ENCODE peak calls at places on chromosomes 2 and 18, in nine cellular contexts. One of them, this sample, is unnamed.
A peak's percentile ranks its signal among the peaks of the same experiment; 100 is the strongest.

GRCh38 chr2:197263077-197263476 is 47.5 kb downstream of the ANKRD44 start:
- DNase-seq in ovary: no peak
- DNase-seq in nephron progenitor cell: no peak
- DNase-seq in foreskin fibroblast: no peak
- DNase-seq in HepG2: no peak
- DNase-seq in sigmoid colon: no peak
- DNase-seq in WERI-Rb-1: no peak
- DNase-seq in OCI-LY7: no peak
- DNase-seq in RWPE2: no peak
- DNase-seq in this sample: no peak

GRCh38 chr18:32310119-32310518 is 120.3 kb downstream of the MEP1B start:
- DNase-seq in ovary: no peak
- DNase-seq in nephron progenitor cell: no peak
- DNase-seq in foreskin fibroblast: no peak
- DNase-seq in HepG2: no peak
- DNase-seq in sigmoid colon: no peak
- DNase-seq in WERI-Rb-1: no peak
- DNase-seq in OCI-LY7: no peak
- DNase-seq in RWPE2: no peak
- DNase-seq in this sample: no peak

GRCh38 chr2:240603081-240603835 is 16.7 kb downstream of the CAPN10 start:
- DNase-seq in ovary: no peak
- DNase-seq in nephron progenitor cell: no peak
- DNase-seq in foreskin fibroblast: no peak
- DNase-seq in HepG2: no peak
- DNase-seq in sigmoid colon: peak; percentile 56
- DNase-seq in WERI-Rb-1: peak; percentile 2
- DNase-seq in OCI-LY7: no peak
- DNase-seq in RWPE2: peak; percentile 31
- DNase-seq in this sample: no peak

GRCh38 chr2:30235008-30235655 is 3.8 kb downstream of the LBH start:
- DNase-seq in ovary: no peak
- DNase-seq in nephron progenitor cell: no peak
- DNase-seq in foreskin fibroblast: no peak
- DNase-seq in HepG2: no peak
- DNase-seq in sigmoid colon: peak; percentile 62
- DNase-seq in WERI-Rb-1: no peak
- DNase-seq in OCI-LY7: no peak
- DNase-seq in RWPE2: no peak
- DNase-seq in this sample: no peak

GRCh38 chr2:5777089-5777488 is 84.9 kb downstream of the SOX11 start:
- DNase-seq in ovary: no peak
- DNase-seq in nephron progenitor cell: no peak
- DNase-seq in foreskin fibroblast: no peak
- DNase-seq in HepG2: no peak
- DNase-seq in sigmoid colon: no peak
- DNase-seq in WERI-Rb-1: no peak
- DNase-seq in OCI-LY7: no peak
- DNase-seq in RWPE2: no peak
- DNase-seq in this sample: no peak

GRCh38 chr18:63677490-63678225 is 16.0 kb upstream of the SERPINB3 start:
- DNase-seq in ovary: no peak
- DNase-seq in nephron progenitor cell: no peak
- DNase-seq in foreskin fibroblast: no peak
- DNase-seq in HepG2: no peak
- DNase-seq in sigmoid colon: no peak
- DNase-seq in WERI-Rb-1: no peak
- DNase-seq in OCI-LY7: no peak
- DNase-seq in RWPE2: no peak
- DNase-seq in this sample: no peak

GRCh38 chr2:36789181-36789804 is 92.8 kb downstream of the VIT start:
- DNase-seq in ovary: no peak
- DNase-seq in nephron progenitor cell: no peak
- DNase-seq in foreskin fibroblast: no peak
- DNase-seq in HepG2: no peak
- DNase-seq in sigmoid colon: no peak
- DNase-seq in WERI-Rb-1: no peak
- DNase-seq in OCI-LY7: peak; percentile 10
- DNase-seq in RWPE2: no peak
- DNase-seq in this sample: no peak

GRCh38 chr2:197838036-197838435 is 33.6 kb downstream of the PLCL1 start:
- DNase-seq in ovary: peak; percentile 7
- DNase-seq in nephron progenitor cell: no peak
- DNase-seq in foreskin fibroblast: peak; percentile 29
- DNase-seq in HepG2: no peak
- DNase-seq in sigmoid colon: no peak
- DNase-seq in WERI-Rb-1: no peak
- DNase-seq in OCI-LY7: no peak
- DNase-seq in RWPE2: no peak
- DNase-seq in this sample: no peak

GRCh38 chr2:85133751-85134254 is 611 bp downstream of the TCF7L1 start:
- DNase-seq in ovary: peak; percentile 59
- DNase-seq in nephron progenitor cell: peak; percentile 62
- DNase-seq in foreskin fibroblast: no peak
- DNase-seq in HepG2: no peak
- DNase-seq in sigmoid colon: peak; percentile 75
- DNase-seq in WERI-Rb-1: peak; percentile 35
- DNase-seq in OCI-LY7: no peak
- DNase-seq in RWPE2: peak; percentile 70
- DNase-seq in this sample: peak; percentile 45

GRCh38 chr18:32607816-32608215 is 137.1 kb upstream of the GAREM1 start:
- DNase-seq in ovary: no peak
- DNase-seq in nephron progenitor cell: no peak
- DNase-seq in foreskin fibroblast: no peak
- DNase-seq in HepG2: no peak
- DNase-seq in sigmoid colon: no peak
- DNase-seq in WERI-Rb-1: no peak
- DNase-seq in OCI-LY7: no peak
- DNase-seq in RWPE2: no peak
- DNase-seq in this sample: no peak

GRCh38 chr2:80105020-80105419 is 199.5 kb downstream of the LRRTM1 start:
- DNase-seq in ovary: no peak
- DNase-seq in nephron progenitor cell: no peak
- DNase-seq in foreskin fibroblast: peak; percentile 5
- DNase-seq in HepG2: no peak
- DNase-seq in sigmoid colon: no peak
- DNase-seq in WERI-Rb-1: no peak
- DNase-seq in OCI-LY7: no peak
- DNase-seq in RWPE2: no peak
- DNase-seq in this sample: no peak

GRCh38 chr2:139142252-139142651 is 362.1 kb upstream of the NXPH2 start:
- DNase-seq in ovary: no peak
- DNase-seq in nephron progenitor cell: peak; percentile 33
- DNase-seq in foreskin fibroblast: peak; percentile 9
- DNase-seq in HepG2: no peak
- DNase-seq in sigmoid colon: no peak
- DNase-seq in WERI-Rb-1: no peak
- DNase-seq in OCI-LY7: peak; percentile 2
- DNase-seq in RWPE2: no peak
- DNase-seq in this sample: peak; percentile 32

GRCh38 chr2:151973013-151973900 is 125.6 kb downstream of the CACNB4 start:
- DNase-seq in ovary: no peak
- DNase-seq in nephron progenitor cell: no peak
- DNase-seq in foreskin fibroblast: no peak
- DNase-seq in HepG2: peak; percentile 47
- DNase-seq in sigmoid colon: no peak
- DNase-seq in WERI-Rb-1: no peak
- DNase-seq in OCI-LY7: no peak
- DNase-seq in RWPE2: no peak
- DNase-seq in this sample: no peak

DNA sequence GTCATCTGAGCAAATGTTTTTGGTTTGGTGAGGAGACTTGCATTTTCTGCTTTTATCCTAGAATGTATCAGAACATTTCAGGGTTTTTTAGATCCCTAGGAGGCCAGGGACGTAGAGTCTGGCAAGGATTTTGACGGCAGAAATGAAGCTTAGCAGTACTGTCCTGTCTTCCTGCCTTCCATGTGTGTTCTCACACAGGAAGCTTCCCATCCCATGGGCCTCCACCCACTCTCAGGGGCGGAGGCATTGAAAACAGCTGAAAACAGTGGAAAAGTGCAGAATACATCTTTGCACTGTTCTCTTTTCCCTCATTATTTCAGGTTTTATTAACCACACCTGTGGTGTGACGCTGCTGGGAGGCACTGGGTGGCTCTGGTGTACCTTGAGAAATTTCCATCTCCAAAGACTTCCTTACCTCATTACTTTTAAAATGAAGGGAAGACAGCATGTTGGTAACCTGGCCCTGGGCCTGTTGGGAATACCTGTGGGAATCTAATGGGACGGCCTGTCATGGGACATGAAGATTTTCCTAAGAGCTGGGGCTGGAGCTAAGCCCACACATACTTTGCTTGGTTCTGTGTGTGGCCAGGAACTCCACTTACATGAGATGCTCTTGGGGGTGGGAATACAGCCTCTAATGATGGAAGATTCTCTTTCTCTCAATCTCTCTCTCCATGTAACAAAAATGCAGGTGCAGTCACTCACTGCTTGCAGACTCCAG is 20.5 kb downstream of the PCARE start:
- DNase-seq in ovary: no peak
- DNase-seq in nephron progenitor cell: no peak
- DNase-seq in foreskin fibroblast: no peak
- DNase-seq in HepG2: no peak
- DNase-seq in sigmoid colon: peak; percentile 48
- DNase-seq in WERI-Rb-1: no peak
- DNase-seq in OCI-LY7: no peak
- DNase-seq in RWPE2: no peak
- DNase-seq in this sample: no peak
- TF ChIP-seq CTCF in ovary: no peak
- TF ChIP-seq CTCF in nephron progenitor cell: no peak
- TF ChIP-seq CTCF in foreskin fibroblast: no peak
- TF ChIP-seq CTCF in HepG2: no peak
- TF ChIP-seq CTCF in sigmoid colon: no peak
- TF ChIP-seq CTCF in WERI-Rb-1: peak; percentile 52
- TF ChIP-seq CTCF in OCI-LY7: no peak
- TF ChIP-seq CTCF in RWPE2: peak; percentile 57
- TF ChIP-seq CTCF in this sample: peak; percentile 34

GRCh38 chr2:232367591-232368233 is 10.8 kb upstream of the ALPP start:
- DNase-seq in ovary: no peak
- DNase-seq in nephron progenitor cell: peak; percentile 41
- DNase-seq in foreskin fibroblast: no peak
- DNase-seq in HepG2: peak; percentile 24
- DNase-seq in sigmoid colon: peak; percentile 60
- DNase-seq in WERI-Rb-1: peak; percentile 62
- DNase-seq in OCI-LY7: no peak
- DNase-seq in RWPE2: peak; percentile 49
- DNase-seq in this sample: no peak
- TF ChIP-seq CTCF in ovary: no peak
- TF ChIP-seq CTCF in nephron progenitor cell: peak; percentile 20
- TF ChIP-seq CTCF in foreskin fibroblast: no peak
- TF ChIP-seq CTCF in HepG2: peak; percentile 72
- TF ChIP-seq CTCF in sigmoid colon: no peak
- TF ChIP-seq CTCF in WERI-Rb-1: peak; percentile 73
- TF ChIP-seq CTCF in OCI-LY7: no peak
- TF ChIP-seq CTCF in RWPE2: no peak
- TF ChIP-seq CTCF in this sample: peak; percentile 36

DNA sequence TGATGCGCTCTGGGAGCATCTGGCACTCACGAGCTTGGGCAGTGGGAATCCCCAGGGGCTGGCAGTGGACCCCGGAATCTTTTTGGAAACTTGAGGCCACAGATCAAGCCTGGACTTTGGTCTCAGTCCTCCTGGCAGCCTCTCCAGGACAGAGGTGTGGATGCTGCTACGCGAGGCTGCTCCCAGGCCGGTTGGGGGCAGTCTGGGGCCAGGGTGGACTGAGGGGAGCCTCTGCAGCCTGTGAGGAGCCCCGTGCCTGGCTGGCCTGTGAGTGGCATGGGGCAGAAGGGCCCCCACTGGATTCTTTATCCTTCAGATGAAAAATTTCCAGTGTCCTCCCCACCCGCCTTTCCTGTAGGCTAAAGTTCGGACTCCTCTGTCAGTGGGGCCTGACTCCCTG is 12.7 kb upstream of the DES start:
- DNase-seq in ovary: no peak
- DNase-seq in nephron progenitor cell: no peak
- DNase-seq in foreskin fibroblast: no peak
- DNase-seq in HepG2: no peak
- DNase-seq in sigmoid colon: peak; percentile 95
- DNase-seq in WERI-Rb-1: peak; percentile 55
- DNase-seq in OCI-LY7: no peak
- DNase-seq in RWPE2: no peak
- DNase-seq in this sample: no peak
- TF ChIP-seq CTCF in ovary: no peak
- TF ChIP-seq CTCF in nephron progenitor cell: no peak
- TF ChIP-seq CTCF in foreskin fibroblast: no peak
- TF ChIP-seq CTCF in HepG2: peak; percentile 58
- TF ChIP-seq CTCF in sigmoid colon: peak; percentile 44
- TF ChIP-seq CTCF in WERI-Rb-1: peak; percentile 47
- TF ChIP-seq CTCF in OCI-LY7: no peak
- TF ChIP-seq CTCF in RWPE2: no peak
- TF ChIP-seq CTCF in this sample: no peak

GRCh38 chr2:170139276-170139967 is 38.5 kb upstream of the MYO3B start:
- DNase-seq in ovary: no peak
- DNase-seq in nephron progenitor cell: no peak
- DNase-seq in foreskin fibroblast: no peak
- DNase-seq in HepG2: no peak
- DNase-seq in sigmoid colon: no peak
- DNase-seq in WERI-Rb-1: no peak
- DNase-seq in OCI-LY7: no peak
- DNase-seq in RWPE2: no peak
- DNase-seq in this sample: no peak
- TF ChIP-seq CTCF in ovary: no peak
- TF ChIP-seq CTCF in nephron progenitor cell: no peak
- TF ChIP-seq CTCF in foreskin fibroblast: no peak
- TF ChIP-seq CTCF in HepG2: no peak
- TF ChIP-seq CTCF in sigmoid colon: no peak
- TF ChIP-seq CTCF in WERI-Rb-1: no peak
- TF ChIP-seq CTCF in OCI-LY7: no peak
- TF ChIP-seq CTCF in RWPE2: no peak
- TF ChIP-seq CTCF in this sample: no peak